ENCODE peak calls at places on chromosomes 12 and 14, in eight cellular contexts. Z, C, I, H, O, D, Y and Q are unnamed samples. For H4K20me1, the result is how much of the 10 kb centered on the place peaks cover.

GRCh38 chr14:68682166-68683103 is 110.4 kb downstream of the ZFP36L1 start:
- DNase-seq in C (no peak), H (peak), D (peak), I (peak), Z (peak), O (peak), Y (no peak), Q (peak)

GRCh38 chr12:119180380-119181040 is 1.8 kb downstream of the HSPB8 start:
- DNase-seq in H (no peak), D (peak), I (peak), O (no peak), Z (peak), C (no peak), Y (no peak), Q (no peak)

GRCh38 chr12:82625523-82625922 is 61.2 kb upstream of the TMTC2 start:
- DNase-seq in D (no peak), H (no peak), I (no peak), Z (no peak), O (no peak), C (no peak), Y (peak), Q (no peak)

GRCh38 chr12:123958876-123959275 is 13.8 kb downstream of the CCDC92 start:
- DNase-seq in Z (no peak), H (no peak), C (no peak), I (no peak), Y (no peak), D (no peak), O (no peak), Q (no peak)

GRCh38 chr12:52215587-52216031 is 17.4 kb upstream of the KRT7 start:
- DNase-seq in Y (no peak), O (peak), H (peak), C (no peak), D (peak), Z (peak), I (peak), Q (no peak)

GRCh38 chr12:132162508-132163031 is 18.3 kb downstream of the NOC4L start:
- DNase-seq in D (peak), H (no peak), I (peak), O (peak), C (no peak), Z (no peak), Y (no peak), Q (no peak)

GRCh38 chr12:122520676-122521075 is 6.1 kb downstream of the RSRC2 start:
- DNase-seq in O (no peak), I (no peak), H (no peak), C (no peak), D (no peak), Y (no peak), Z (no peak), Q (no peak)

GRCh38 chr12:106647793-106648514 is 65.2 kb downstream of the RFX4 start:
- DNase-seq in I (no peak), Y (no peak), Z (no peak), D (no peak), C (no peak), O (no peak), H (no peak), Q (no peak)

GRCh38 chr12:50611021-50611420 is 106.2 kb downstream of the DIP2B start:
- DNase-seq in O (no peak), D (no peak), H (no peak), Y (no peak), I (no peak), Z (no peak), C (no peak), Q (no peak)
- H4K20me1 ChIP-seq in O (under half), D (under half), H (under half), Y (under half), I (under half), Z (under half), C (under half), Q (under half)

DNA sequence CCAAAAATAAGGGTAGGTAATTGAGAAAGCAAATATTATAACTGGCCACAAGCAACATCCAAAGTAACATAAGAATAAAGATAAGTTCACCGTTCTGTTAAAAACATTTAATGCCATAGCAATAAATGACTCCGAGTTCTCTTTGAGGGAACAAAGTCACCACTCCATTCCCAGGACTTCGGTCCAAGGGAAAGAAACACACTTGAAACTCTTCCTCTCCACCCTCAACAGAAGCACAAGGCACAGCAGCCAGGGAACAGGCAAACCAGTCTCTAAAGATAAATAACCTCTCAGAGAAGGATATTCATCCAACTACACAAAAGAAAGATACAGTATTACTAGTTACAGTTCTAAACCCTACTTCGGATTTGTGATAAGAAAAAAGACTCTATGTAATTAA is 2.5 kb downstream of the SETD3 start:
- DNase-seq in Z (no peak), I (no peak), D (no peak), C (no peak), H (no peak), O (no peak), Y (no peak), Q (no peak)
- H4K20me1 ChIP-seq in Z (half or more), I (under half), D (half or more), C (under half), H (under half), O (under half), Y (half or more), Q (under half)

DNA sequence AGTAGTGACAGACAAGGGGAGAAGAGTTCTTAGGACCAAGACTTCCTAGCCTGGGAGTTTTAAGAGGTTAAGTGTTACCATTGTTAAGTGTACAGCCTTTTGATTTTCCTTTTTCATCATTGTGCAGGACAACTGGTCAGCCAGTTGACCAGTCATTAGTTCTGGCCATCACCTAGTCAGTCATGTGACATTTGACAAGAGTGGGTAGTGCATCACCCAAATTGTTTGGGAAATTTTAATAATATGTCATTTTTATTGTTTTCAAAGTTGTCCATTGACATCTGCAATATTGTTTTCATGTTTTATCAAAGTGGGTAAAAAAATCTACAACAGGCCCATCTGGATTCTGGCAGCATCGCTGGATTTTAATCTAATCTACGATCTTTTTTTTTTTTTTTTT is 15.5 kb downstream of the SINHCAF start:
- DNase-seq in Y (no peak), D (no peak), C (no peak), I (no peak), H (no peak), O (no peak), Z (no peak), Q (no peak)
- H4K20me1 ChIP-seq in Y (half or more), D (half or more), C (under half), I (under half), H (half or more), O (half or more), Z (under half), Q (half or more)

DNA sequence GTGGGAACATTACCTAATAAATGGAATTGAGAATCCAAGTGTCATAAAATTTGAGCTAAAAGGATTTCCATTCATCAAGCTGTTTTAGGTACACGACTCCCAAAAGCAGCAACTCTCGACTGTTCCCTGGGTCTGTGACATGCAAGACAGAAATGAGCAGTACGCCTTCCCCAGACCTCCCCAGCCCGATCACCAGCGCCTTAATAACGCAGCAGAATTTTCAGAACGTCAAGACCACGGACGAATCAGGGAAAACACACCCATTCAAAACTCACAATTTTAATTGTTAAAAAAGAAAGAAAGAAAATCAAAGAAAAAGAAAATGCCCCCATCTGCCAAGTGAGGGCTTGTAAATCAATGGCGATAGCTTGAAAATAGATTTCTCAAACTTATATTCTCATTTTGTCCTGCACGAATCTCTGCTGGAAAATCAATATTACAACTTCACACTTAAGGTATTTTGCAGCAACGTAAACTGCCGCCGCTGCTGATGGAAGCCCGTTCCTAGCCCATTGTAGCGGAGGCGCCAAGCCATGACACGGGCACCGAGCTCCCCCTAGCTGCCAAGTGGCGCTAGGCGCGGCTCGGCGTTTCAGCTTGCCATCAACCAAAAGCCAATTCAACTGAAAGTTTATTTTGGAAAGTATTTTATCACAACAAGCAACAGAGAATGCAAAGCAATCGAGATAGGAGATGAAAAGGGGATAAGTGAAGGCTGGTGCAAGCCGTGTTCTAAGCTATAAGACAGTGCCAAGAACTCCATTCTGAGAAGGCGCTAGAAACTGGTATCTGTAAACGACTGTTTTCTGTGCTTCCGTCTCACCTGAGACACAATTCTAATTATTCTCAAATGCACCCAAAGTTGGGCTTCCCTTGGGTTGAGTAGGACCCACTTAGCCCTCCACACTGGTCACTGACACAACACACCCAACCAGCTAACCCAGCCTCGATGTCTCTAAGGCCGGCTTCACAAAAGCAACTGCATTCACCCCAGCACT is 5.5 kb downstream of the BCL11B start:
- DNase-seq in H (peak), Z (peak), O (peak), Y (peak), C (peak), D (peak), I (peak), Q (peak)
- H4K20me1 ChIP-seq in H (under half), Z (under half), O (under half), Y (under half), C (under half), D (under half), I (under half), Q (under half)